ENCODE peak calls at places on chromosomes 2 and 18, in five cellular contexts. K is neural progenitor cell; V is stimulated activated naive CD8-positive, alpha-beta T cell treated with anti-CD3 and anti-CD28 coated beads, Interleukin-15, amount 100 ng/mL, for 72 hours; Y is activated CD4-positive, alpha-beta T cell treated with anti-CD3 and anti-CD28 coated beads, Interleukin-2, amount 50 U/mL, for 24 hours; D is stimulated activated CD4-positive, alpha-beta T cell treated with anti-CD3 and anti-CD28 coated beads, Interleukin-1b, Interleukin-23, amount 100 ng/mL, for 24 hours. R is an unnamed sample.

GRCh38 chr2:128787616-128788015 is 468.9 kb upstream of the HS6ST1 start:
- DNase-seq in K (no peak), V (no peak), Y (no peak), D (no peak), R (no peak)

GRCh38 chr2:121255363-121255762 is 29.6 kb downstream of the TFCP2L1 start:
- DNase-seq in K (no peak), V (no peak), Y (no peak), D (no peak), R (no peak)

GRCh38 chr18:59623456-59624383 is 73.5 kb downstream of the CCBE1 start:
- DNase-seq in K (no peak), V (no peak), Y (no peak), D (no peak), R (no peak)

GRCh38 chr2:98869868-98870267 is 66.2 kb downstream of the CRACDL start:
- DNase-seq in K (no peak), V (no peak), Y (no peak), D (no peak), R (peak)

GRCh38 chr2:61257446-61257845 is 95.5 kb downstream of the C2orf74 start:
- DNase-seq in K (no peak), V (no peak), Y (no peak), D (no peak), R (no peak)

GRCh38 chr2:4673025-4673489 is 969.7 kb downstream of the DCDC2C start:
- DNase-seq in K (no peak), V (peak), Y (no peak), D (no peak), R (peak)

GRCh38 chr18:56028514-56028913 is 440.5 kb upstream of the TCF4 start:
- DNase-seq in K (no peak), V (no peak), Y (no peak), D (no peak), R (no peak)

GRCh38 chr18:58241877-58242276 is 197.9 kb downstream of the NEDD4L start:
- DNase-seq in K (no peak), V (no peak), Y (no peak), D (no peak), R (no peak)

GRCh38 chr2:8571286-8571791 is 110.5 kb upstream of the ID2 start:
- DNase-seq in K (no peak), V (no peak), Y (no peak), D (no peak), R (no peak)

GRCh38 chr2:171798156-171798815 is 95.8 kb downstream of the SLC25A12 start:
- DNase-seq in K (peak), V (no peak), Y (no peak), D (no peak), R (no peak)

GRCh38 chr18:44733069-44733753 is 52.5 kb downstream of the SETBP1 start:
- DNase-seq in K (no peak), V (peak), Y (peak), D (no peak), R (peak)

GRCh38 chr2:177474904-177475474 is 82.4 kb downstream of the AGPS start:
- DNase-seq in K (no peak), V (no peak), Y (no peak), D (no peak), R (no peak)

GRCh38 chr18:50410894-50411293 is 36.0 kb downstream of the SKA1 start:
- DNase-seq in K (no peak), V (no peak), Y (no peak), D (no peak), R (no peak)

GRCh38 chr2:170408461-170409163 is 230.7 kb downstream of the MYO3B start:
- DNase-seq in K (no peak), V (no peak), Y (no peak), D (no peak), R (no peak)

GRCh38 chr2:45134726-45135125 is 125.5 kb upstream of the SIX2 start:
- DNase-seq in K (no peak), V (no peak), Y (no peak), D (no peak), R (peak)

GRCh38 chr2:204900487-204900886 is 355.2 kb downstream of the PARD3B start:
- DNase-seq in K (no peak), V (no peak), Y (no peak), D (no peak), R (no peak)

GRCh38 chr18:61575419-61575818 is 242.2 kb downstream of the CDH20 start:
- DNase-seq in K (peak), V (no peak), Y (no peak), D (no peak), R (no peak)

GRCh38 chr2:95315801-95316411 is 18.8 kb downstream of the KCNIP3 start:
- DNase-seq in K (no peak), V (no peak), Y (no peak), D (no peak), R (peak)